ENCODE peak calls at places on chromosomes 5 and 9, in seven cellular contexts. K is left colon; J is activated CD4-positive, CD25-positive, alpha-beta regulatory T cell; M is T-helper 9 cell; N is CD4-positive, CD25-positive, alpha-beta regulatory T cell; L is posterior vena cava; D is right atrium auricular region. C is an unnamed sample.

GRCh38 chr9:87650611-87651295 is 75.2 kb upstream of the CTSL start:
- DNase-seq in K (no peak), J (no peak), M (no peak), N (no peak), L (no peak), D (no peak), C (no peak)

GRCh38 chr9:129379181-129379836 is 201.2 kb upstream of the IER5L start:
- DNase-seq in K (no peak), J (no peak), M (no peak), N (no peak), L (peak), D (no peak), C (peak)

GRCh38 chr9:126291925-126292324 is 34.7 kb upstream of the MVB12B start:
- DNase-seq in K (no peak), J (no peak), M (no peak), N (no peak), L (no peak), D (no peak), C (no peak)

GRCh38 chr5:133390416-133391155 is 221.8 kb downstream of the FSTL4 start:
- DNase-seq in K (no peak), J (no peak), M (no peak), N (no peak), L (no peak), D (no peak), C (no peak)

GRCh38 chr5:38367410-38367809 is 109.1 kb downstream of the EGFLAM start:
- DNase-seq in K (no peak), J (no peak), M (no peak), N (no peak), L (no peak), D (no peak), C (no peak)

GRCh38 chr9:93452710-93453046 is 703 bp downstream of the FAM120AOS start:
- DNase-seq in K (peak), J (no peak), M (no peak), N (no peak), L (peak), D (no peak), C (peak)

GRCh38 chr9:14749738-14750137 is 27.2 kb upstream of the CER1 start:
- DNase-seq in K (no peak), J (no peak), M (no peak), N (no peak), L (no peak), D (no peak), C (no peak)

GRCh38 chr5:138656916-138657315 is 81.7 kb upstream of the HSPA9 start:
- DNase-seq in K (no peak), J (no peak), M (no peak), N (no peak), L (peak), D (no peak), C (peak)

GRCh38 chr9:134381671-134382505 is 55.6 kb downstream of the RXRA start:
- DNase-seq in K (peak), J (no peak), M (peak), N (peak), L (no peak), D (no peak), C (peak)

GRCh38 chr9:120927125-120928014 is 774 bp upstream of the TRAF1 start:
- DNase-seq in K (no peak), J (no peak), M (no peak), N (no peak), L (no peak), D (no peak), C (no peak)

GRCh38 chr9:116234091-116234490 is 80.5 kb downstream of the PAPPA start:
- DNase-seq in K (no peak), J (no peak), M (no peak), N (no peak), L (no peak), D (no peak), C (no peak)

GRCh38 chr9:37156781-37157356 is 36.5 kb downstream of the ZCCHC7 start:
- DNase-seq in K (no peak), J (no peak), M (no peak), N (no peak), L (no peak), D (no peak), C (no peak)

GRCh38 chr9:121749614-121750013 is 98.2 kb downstream of the DAB2IP start:
- DNase-seq in K (no peak), J (no peak), M (no peak), N (no peak), L (no peak), D (no peak), C (no peak)

GRCh38 chr5:134920848-134921575 is 16.1 kb downstream of the PCBD2 start:
- DNase-seq in K (no peak), J (no peak), M (no peak), N (no peak), L (no peak), D (no peak), C (no peak)

GRCh38 chr5:141757402-141757801 is 75.4 kb upstream of the ARAP3 start:
- DNase-seq in K (peak), J (no peak), M (no peak), N (no peak), L (no peak), D (no peak), C (no peak)

GRCh38 chr5:158142182-158142581 is 283.2 kb upstream of the CLINT1 start:
- DNase-seq in K (no peak), J (no peak), M (no peak), N (no peak), L (no peak), D (no peak), C (no peak)

GRCh38 chr5:32403760-32404159 is 40.8 kb downstream of the ZFR start:
- DNase-seq in K (no peak), J (no peak), M (no peak), N (no peak), L (no peak), D (no peak), C (no peak)

GRCh38 chr9:1458503-1458902 is 408.3 kb downstream of the DMRT2 start:
- DNase-seq in K (no peak), J (no peak), M (no peak), N (no peak), L (no peak), D (no peak), C (no peak)

GRCh38 chr5:56269216-56269927 is 36.2 kb upstream of the ANKRD55 start:
- DNase-seq in K (no peak), J (no peak), M (no peak), N (no peak), L (no peak), D (no peak), C (no peak)

GRCh38 chr5:133235696-133236426 is 184.0 kb downstream of the HSPA4 start:
- DNase-seq in K (no peak), J (no peak), M (no peak), N (no peak), L (no peak), D (no peak), C (no peak)

GRCh38 chr5:154446183-154447073 is 631 bp downstream of the SAP30L start:
- DNase-seq in K (peak), J (peak), M (peak), N (peak), L (peak), D (peak), C (peak)

GRCh38 chr9:84294551-84294950 is 46.0 kb downstream of the SLC28A3 start:
- DNase-seq in K (no peak), J (no peak), M (no peak), N (no peak), L (no peak), D (no peak), C (no peak)

GRCh38 chr5:15502208-15502607 is 2.2 kb downstream of the FBXL7 start:
- DNase-seq in K (no peak), J (no peak), M (no peak), N (no peak), L (no peak), D (no peak), C (no peak)

GRCh38 chr5:163569284-163569683 is 63.9 kb downstream of the MAT2B start:
- DNase-seq in K (no peak), J (no peak), M (no peak), N (no peak), L (no peak), D (no peak), C (no peak)

GRCh38 chr5:173050791-173051190 is 5.4 kb upstream of the CREBRF start:
- DNase-seq in K (no peak), J (no peak), M (no peak), N (no peak), L (no peak), D (no peak), C (no peak)

GRCh38 chr9:116355153-116355827 is 201.7 kb downstream of the PAPPA start:
- DNase-seq in K (no peak), J (no peak), M (no peak), N (no peak), L (no peak), D (peak), C (no peak)

GRCh38 chr5:60703944-60704343 is 4.0 kb upstream of the DEPDC1B start:
- DNase-seq in K (no peak), J (no peak), M (no peak), N (no peak), L (no peak), D (no peak), C (no peak)

GRCh38 chr9:130501645-130502044 is 56.9 kb downstream of the ASS1 start:
- DNase-seq in K (no peak), J (no peak), M (no peak), N (no peak), L (no peak), D (no peak), C (no peak)

GRCh38 chr5:97840643-97841042 is 657.6 kb upstream of the RIOK2 start:
- DNase-seq in K (no peak), J (no peak), M (no peak), N (no peak), L (no peak), D (no peak), C (no peak)

GRCh38 chr5:174047472-174047871 is 2.0 kb downstream of the NSG2 start:
- DNase-seq in K (no peak), J (no peak), M (no peak), N (no peak), L (no peak), D (no peak), C (no peak)

GRCh38 chr9:10050016-10050415 is 562.8 kb downstream of the PTPRD start:
- DNase-seq in K (no peak), J (no peak), M (no peak), N (no peak), L (no peak), D (no peak), C (no peak)

GRCh38 chr5:133205204-133205603 is 153.4 kb downstream of the HSPA4 start:
- DNase-seq in K (no peak), J (no peak), M (no peak), N (no peak), L (no peak), D (no peak), C (no peak)

GRCh38 chr9:136327313-136327971 is at the start of gene GPSM1:
- DNase-seq in K (peak), J (no peak), M (peak), N (peak), L (no peak), D (no peak), C (no peak)

GRCh38 chr9:29311221-29311620 is 1737.9 kb upstream of the C9orf72 start:
- DNase-seq in K (no peak), J (no peak), M (no peak), N (no peak), L (no peak), D (no peak), C (no peak)

GRCh38 chr5:108387756-108388155 is 5.9 kb upstream of the FBXL17 start:
- DNase-seq in K (no peak), J (no peak), M (no peak), N (no peak), L (no peak), D (no peak), C (no peak)

GRCh38 chr5:146890733-146891440 is 12.3 kb upstream of the PPP2R2B start:
- DNase-seq in K (no peak), J (no peak), M (no peak), N (no peak), L (no peak), D (no peak), C (no peak)

GRCh38 chr5:135341696-135342095 is 57.3 kb downstream of the MACROH2A1 start:
- DNase-seq in K (no peak), J (no peak), M (no peak), N (no peak), L (no peak), D (no peak), C (peak)

C was measured in cardiac septum.